ENCODE peak calls at places on chromosomes 6 and 20, in eight cellular contexts. D, H, R, F, Z, E, Q and W are unnamed samples.

GRCh38 chr20:19995220-19995863 is 21.8 kb upstream of the NAA20 start:
- DNase-seq in F (peak; percentile 65), R (peak; percentile 61), D (no peak), H (peak; percentile 78), Z (no peak), Q (no peak), E (no peak), W (no peak)

GRCh38 chr6:27847706-27848105 is 64.5 kb downstream of the OR2B2 start:
- DNase-seq in D (no peak), F (no peak), R (no peak), E (no peak), Q (no peak), Z (no peak), H (peak; percentile 67), W (no peak)

GRCh38 chr6:88535296-88535695 is 369.1 kb upstream of the CNR1 start:
- DNase-seq in Z (no peak), H (no peak), D (no peak), F (no peak), R (no peak), E (no peak), Q (no peak), W (no peak)

GRCh38 chr6:20542927-20543602 is 8.8 kb downstream of the CDKAL1 start:
- DNase-seq in Q (no peak), E (no peak), H (peak; percentile 71), F (peak; percentile 90), D (no peak), R (peak; percentile 62), Z (no peak), W (no peak)

GRCh38 chr6:138509371-138509770 is 10.1 kb upstream of the NHSL1 start:
- DNase-seq in F (peak; percentile 59), E (no peak), H (peak; percentile 61), Z (no peak), D (peak; percentile 53), R (peak; percentile 32), Q (no peak), W (no peak)

GRCh38 chr6:4291453-4292403 is 156.4 kb upstream of the ECI2 start:
- DNase-seq in F (peak; percentile 89), E (no peak), Z (no peak), R (peak; percentile 78), D (no peak), H (peak; percentile 71), Q (no peak), W (no peak)

GRCh38 chr6:38169826-38170526 is 350.4 kb downstream of the ZFAND3 start:
- DNase-seq in F (no peak), H (no peak), D (no peak), R (no peak), E (no peak), Z (no peak), Q (no peak), W (no peak)

GRCh38 chr20:63099426-63100267 is 92.9 kb upstream of the BHLHE23 start:
- DNase-seq in R (no peak), E (peak; percentile 2), Q (no peak), H (no peak), D (no peak), F (no peak), Z (peak; percentile 36), W (no peak)

GRCh38 chr6:37624606-37625574 is 72.8 kb downstream of the MDGA1 start:
- DNase-seq in Z (peak; percentile 15), F (peak; percentile 27), D (no peak), Q (no peak), E (peak; percentile 64), R (no peak), H (peak; percentile 71), W (no peak)

GRCh38 chr20:40471261-40471629 is 217.8 kb downstream of the MAFB start:
- DNase-seq in F (no peak), R (peak; percentile 7), H (peak; percentile 26), D (no peak), Z (no peak), Q (no peak), E (no peak), W (no peak)

GRCh38 chr6:125095501-125096301 is 57.9 kb upstream of the TPD52L1 start:
- DNase-seq in R (peak; percentile 51), Q (peak; percentile 52), E (no peak), Z (no peak), D (no peak), H (peak; percentile 89), F (peak; percentile 58), W (no peak)

GRCh38 chr6:40721252-40721936 is 134.2 kb upstream of the LRFN2 start:
- DNase-seq in E (no peak), R (no peak), D (no peak), Z (no peak), Q (no peak), H (no peak), F (no peak), W (no peak)

GRCh38 chr6:109002100-109002697 is 92.4 kb downstream of the SESN1 start:
- DNase-seq in Q (no peak), R (peak; percentile 28), F (no peak), D (peak; percentile 30), E (no peak), H (peak; percentile 88), Z (no peak), W (no peak)

GRCh38 chr6:38110407-38111025 is 291.0 kb downstream of the ZFAND3 start:
- DNase-seq in Q (no peak), F (no peak), E (no peak), H (peak; percentile 9), D (no peak), R (no peak), Z (peak; percentile 57), W (no peak)

GRCh38 chr20:56735087-56735642 is 106.1 kb downstream of the TFAP2C start:
- DNase-seq in D (no peak), F (no peak), Z (no peak), E (no peak), Q (no peak), R (no peak), H (no peak), W (no peak)
- H3K27ac ChIP-seq in D (no peak overlapping the region), F (no peak overlapping the region), Z (no peak overlapping the region), E (no peak overlapping the region), Q (no peak overlapping the region), R (no peak overlapping the region), H (no peak overlapping the region), W (no peak overlapping the region)

DNA sequence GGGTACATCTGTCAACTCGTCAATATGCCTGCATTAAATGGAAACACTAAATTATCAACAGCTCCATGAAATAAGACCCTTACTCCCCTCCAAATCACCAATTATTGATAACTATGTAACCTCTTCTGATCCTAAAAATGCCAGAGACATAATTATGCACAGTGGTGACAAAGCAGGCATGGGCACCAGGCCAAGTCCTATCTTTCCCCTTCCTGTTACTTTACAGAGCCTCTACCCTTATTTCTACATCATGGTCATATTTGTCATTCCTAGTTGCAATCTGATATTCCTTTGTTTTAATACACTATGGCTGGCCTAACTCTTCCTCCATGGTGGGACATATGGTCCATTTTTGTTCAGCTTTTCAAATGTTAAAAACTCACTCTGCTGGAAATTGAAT is 41.9 kb upstream of the ARFGEF2 start:
- DNase-seq in R (no peak), F (peak; percentile 24), Z (no peak), Q (no peak), E (no peak), D (no peak), H (no peak), W (no peak)
- H3K27ac ChIP-seq in R (no peak overlapping the region), F (no peak overlapping the region), Z (no peak overlapping the region), Q (no peak overlapping the region), E (no peak overlapping the region), D (no peak overlapping the region), H (no peak overlapping the region), W (no peak overlapping the region)

GRCh38 chr20:52193886-52194545 is 2.4 kb upstream of the ZFP64 start:
- DNase-seq in R (no peak), F (no peak), D (no peak), Z (no peak), Q (no peak), H (no peak), E (no peak), W (no peak)

GRCh38 chr20:52191436-52192295 is at the start of gene ZFP64:
- DNase-seq in E (peak; percentile 78), H (peak; percentile 91), Q (peak; percentile 69), R (peak; percentile 87), D (peak; percentile 39), F (peak; percentile 80), Z (peak; percentile 77), W (peak; percentile 9)

GRCh38 chr20:52191132-52191435 is 495 bp downstream of the ZFP64 start:
- DNase-seq in F (no peak), R (peak; percentile 47), E (no peak), H (no peak), Z (no peak), Q (no peak), D (no peak), W (no peak)

GRCh38 chr20:52193133-52193532 is 1.6 kb upstream of the ZFP64 start:
- DNase-seq in R (no peak), F (no peak), Q (no peak), D (no peak), H (no peak), E (no peak), Z (no peak), W (no peak)

DNA sequence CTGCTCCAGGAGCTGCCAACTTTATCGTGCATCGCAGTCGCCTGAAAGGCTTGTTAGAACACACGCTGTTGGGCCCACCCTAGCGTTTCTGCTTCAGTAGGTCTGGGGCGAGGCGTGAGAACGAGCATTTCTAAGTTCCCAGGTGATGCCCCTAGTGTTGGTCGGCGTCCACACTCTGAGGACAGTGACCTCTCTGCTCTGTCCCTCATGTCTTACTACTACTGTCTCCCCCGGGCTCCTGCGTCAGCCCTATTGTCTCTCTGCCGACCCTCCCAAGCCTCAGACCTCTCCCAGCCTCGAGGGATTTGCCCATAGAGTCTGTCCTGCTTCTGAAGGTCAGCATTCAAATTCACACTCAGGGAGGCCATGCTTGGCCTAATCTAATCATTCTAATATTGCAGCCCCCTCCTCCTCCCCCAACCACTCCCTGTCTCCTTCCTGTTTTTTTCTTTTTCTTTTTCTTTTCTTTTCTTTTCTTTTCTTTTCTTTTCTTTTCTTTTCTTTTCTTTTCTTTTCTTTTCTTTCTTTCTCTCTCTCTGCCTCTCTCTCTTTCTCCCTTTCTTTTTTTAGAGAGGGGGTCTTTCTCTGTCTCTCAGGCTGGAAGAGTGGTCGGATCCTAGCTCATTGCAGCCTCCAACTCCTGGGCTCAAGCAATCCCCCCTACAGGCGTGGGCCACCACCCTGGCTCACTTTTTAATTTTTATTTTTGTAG is 873 bp upstream of the ZFP64 start:
- DNase-seq in Z (no peak), D (no peak), F (no peak), R (peak; percentile 44), H (no peak), Q (no peak), E (peak; percentile 27), W (no peak)
- H3K27ac ChIP-seq in Z (peak overlapping the region; percentile 75), D (peak overlapping the region; percentile 89), F (no peak overlapping the region), R (no peak overlapping the region), H (no peak overlapping the region), Q (no peak overlapping the region), E (peak overlapping the region; percentile 86), W (peak overlapping the region; percentile 82)

DNA sequence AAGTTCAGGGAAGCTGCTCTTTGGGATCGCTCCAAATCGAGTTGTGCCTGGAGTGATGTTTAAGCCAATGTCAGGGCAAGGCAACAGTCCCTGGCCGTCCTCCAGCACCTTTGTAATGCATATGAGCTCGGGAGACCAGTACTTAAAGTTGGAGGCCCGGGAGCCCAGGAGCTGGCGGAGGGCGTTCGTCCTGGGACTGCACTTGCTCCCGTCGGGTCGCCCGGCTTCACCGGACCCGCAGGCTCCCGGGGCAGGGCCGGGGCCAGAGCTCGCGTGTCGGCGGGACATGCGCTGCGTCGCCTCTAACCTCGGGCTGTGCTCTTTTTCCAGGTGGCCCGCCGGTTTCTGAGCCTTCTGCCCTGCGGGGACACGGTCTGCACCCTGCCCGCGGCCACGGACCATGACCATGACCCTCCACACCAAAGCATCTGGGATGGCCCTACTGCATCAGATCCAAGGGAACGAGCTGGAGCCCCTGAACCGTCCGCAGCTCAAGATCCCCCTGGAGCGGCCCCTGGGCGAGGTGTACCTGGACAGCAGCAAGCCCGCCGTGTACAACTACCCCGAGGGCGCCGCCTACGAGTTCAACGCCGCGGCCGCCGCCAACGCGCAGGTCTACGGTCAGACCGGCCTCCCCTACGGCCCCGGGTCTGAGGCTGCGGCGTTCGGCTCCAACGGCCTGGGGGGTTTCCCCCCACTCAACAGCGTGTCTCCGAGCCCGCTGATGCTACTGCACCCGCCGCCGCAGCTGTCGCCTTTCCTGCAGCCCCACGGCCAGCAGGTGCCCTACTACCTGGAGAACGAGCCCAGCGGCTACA is at the start of gene ESR1:
- DNase-seq in Q (no peak), R (peak; percentile 2), Z (peak; percentile 78), F (peak; percentile 20), E (peak; percentile 19), D (peak; percentile 53), H (peak; percentile 49), W (no peak)
- H3K27ac ChIP-seq in Q (no peak within 1 kb of the TSS), R (no peak within 1 kb of the TSS), Z (peak within 1 kb of the TSS; percentile 90), F (no peak within 1 kb of the TSS), E (no peak within 1 kb of the TSS), D (peak within 1 kb of the TSS; percentile 73), H (no peak within 1 kb of the TSS), W (peak within 1 kb of the TSS; percentile 60)